ENCODE peak calls at places on chromosomes 1 and 21, in five cellular contexts. V is endothelial cell, L is transverse colon, I is breast epithelium, W is heart right ventricle. X is an unnamed sample.

GRCh38 chr1:166152977-166153376 is 13.8 kb downstream of the FAM78B start:
- DNase-seq in V (no peak), L (no peak), I (no peak), W (no peak), X (no peak)

GRCh38 chr1:22471078-22471477 is 19.4 kb downstream of the ZBTB40 start:
- DNase-seq in I (no peak), V (no peak), W (peak; percentile 33), L (no peak), X (no peak)

GRCh38 chr1:27672750-27673112 is 739 bp upstream of the IFI6 start:
- DNase-seq in I (no peak), V (no peak), W (no peak), L (no peak), X (no peak)

GRCh38 chr1:41122851-41123518 is 101.5 kb upstream of the SLFNL1 start:
- DNase-seq in L (peak; percentile 33), V (peak; percentile 24), W (no peak), I (no peak), X (no peak)

GRCh38 chr1:180551997-180552396 is 6.8 kb upstream of the OVAAL start:
- DNase-seq in V (no peak), L (no peak), I (no peak), W (no peak), X (no peak)

GRCh38 chr1:168180148-168180524 is 1.4 kb downstream of the TIPRL start:
- DNase-seq in V (no peak), I (no peak), W (no peak), L (no peak), X (no peak)

GRCh38 chr1:54391450-54392071 is 14.6 kb downstream of the SSBP3 start:
- DNase-seq in L (no peak), W (no peak), V (no peak), I (no peak), X (no peak)

GRCh38 chr1:113858982-113859381 is 12.5 kb downstream of the PTPN22 start:
- DNase-seq in I (no peak), V (no peak), L (no peak), W (no peak), X (no peak)

GRCh38 chr1:172343246-172344099 is 77.0 kb upstream of the C1orf105 start:
- DNase-seq in V (no peak), W (no peak), L (no peak), I (no peak), X (peak; percentile 50)

GRCh38 chr1:202656951-202657646 is 53.2 kb downstream of the SYT2 start:
- DNase-seq in L (no peak), W (no peak), V (peak; percentile 72), I (no peak), X (peak; percentile 22)

GRCh38 chr1:208081972-208082371 is 162.2 kb downstream of the PLXNA2 start:
- DNase-seq in L (no peak), V (no peak), W (no peak), I (no peak), X (no peak)

GRCh38 chr1:30704271-30704670 is 19.1 kb downstream of the MATN1 start:
- DNase-seq in I (no peak), W (no peak), V (no peak), L (no peak), X (no peak)

GRCh38 chr1:107936498-107937481 is 28.2 kb downstream of the VAV3 start:
- DNase-seq in I (peak; percentile 75), W (no peak), L (peak; percentile 22), V (no peak), X (peak; percentile 100)

GRCh38 chr1:8985915-8986813 is 40.1 kb downstream of the SLC2A7 start:
- DNase-seq in V (no peak), W (peak; percentile 80), L (peak; percentile 80), I (peak; percentile 92), X (peak; percentile 83)

GRCh38 chr1:113040041-113040440 is 33.0 kb upstream of the LRIG2 start:
- DNase-seq in I (no peak), W (no peak), L (no peak), V (no peak), X (no peak)

GRCh38 chr1:207878939-207879338 is 32.0 kb downstream of the CD34 start:
- DNase-seq in L (no peak), I (no peak), W (no peak), V (no peak), X (no peak)

GRCh38 chr1:76591963-76592362 is 275.3 kb upstream of the ST6GALNAC5 start:
- DNase-seq in L (no peak), W (no peak), I (no peak), V (no peak), X (no peak)

GRCh38 chr1:207140536-207140935 is 36.5 kb downstream of the C4BPA start:
- DNase-seq in V (no peak), L (no peak), I (no peak), W (no peak), X (no peak)

GRCh38 chr1:162676087-162676486 is 43.8 kb downstream of the DDR2 start:
- DNase-seq in V (no peak), I (no peak), W (no peak), L (no peak), X (no peak)

GRCh38 chr21:35648512-35648911 is 411.8 kb downstream of the SETD4 start:
- DNase-seq in W (no peak), L (no peak), I (no peak), V (no peak), X (no peak)
- TF ChIP-seq CTCF in W (no peak), L (no peak), I (no peak), V (no peak), X (no peak)

DNA sequence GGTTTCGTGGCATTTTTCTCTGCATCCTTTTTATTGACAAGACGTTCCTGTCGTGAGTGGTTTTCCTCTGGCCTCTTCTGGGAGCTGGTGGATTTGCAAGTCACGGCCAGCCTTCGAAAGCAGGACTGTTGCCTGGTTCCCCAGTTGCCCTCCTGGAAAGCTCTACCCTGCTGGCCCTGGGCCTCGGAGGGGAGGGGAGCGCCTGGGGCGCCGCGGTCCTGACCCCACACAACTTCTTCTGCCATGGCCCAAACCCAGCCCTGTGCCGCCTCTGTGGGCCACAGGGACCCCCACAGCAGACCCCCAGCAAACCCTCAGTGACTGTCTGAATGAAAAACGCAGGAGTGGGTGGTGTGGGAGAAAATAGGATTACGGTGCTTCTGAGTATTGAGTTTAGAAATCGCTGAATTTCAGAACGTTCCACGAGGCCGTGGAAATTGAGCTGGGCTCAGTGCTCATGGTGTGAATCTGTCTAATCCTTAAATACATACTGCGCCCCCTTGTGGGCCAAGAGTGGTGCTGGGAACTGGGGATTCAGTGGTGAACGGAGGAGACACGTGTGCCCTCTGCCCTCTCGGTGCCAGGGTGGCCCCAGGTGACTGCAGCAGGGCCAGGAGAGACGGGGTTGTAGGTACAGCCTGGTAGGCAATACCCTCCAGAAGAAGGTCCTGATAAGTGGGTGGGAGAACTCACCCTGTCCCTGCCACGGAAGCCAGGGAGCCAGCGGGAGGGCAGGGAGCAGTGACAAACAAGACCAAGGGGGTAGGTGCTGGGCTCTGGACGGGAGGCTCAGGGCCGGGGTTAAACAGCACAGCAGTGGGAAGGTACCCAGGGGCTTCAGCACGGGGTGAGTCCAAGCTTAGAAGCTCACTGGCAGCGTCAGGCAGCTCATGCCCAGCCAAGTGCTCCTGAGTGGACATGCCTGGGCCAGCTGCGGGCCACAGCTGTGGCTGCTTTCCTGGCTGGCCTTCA is 101.2 kb upstream of the COL6A1 start:
- DNase-seq in I (no peak), L (peak; percentile 64), V (peak; percentile 81), W (peak; percentile 65), X (no peak)
- TF ChIP-seq CTCF in I (peak; percentile 43), L (peak; percentile 58), V (peak; percentile 79), W (peak; percentile 38), X (peak; percentile 68)

DNA sequence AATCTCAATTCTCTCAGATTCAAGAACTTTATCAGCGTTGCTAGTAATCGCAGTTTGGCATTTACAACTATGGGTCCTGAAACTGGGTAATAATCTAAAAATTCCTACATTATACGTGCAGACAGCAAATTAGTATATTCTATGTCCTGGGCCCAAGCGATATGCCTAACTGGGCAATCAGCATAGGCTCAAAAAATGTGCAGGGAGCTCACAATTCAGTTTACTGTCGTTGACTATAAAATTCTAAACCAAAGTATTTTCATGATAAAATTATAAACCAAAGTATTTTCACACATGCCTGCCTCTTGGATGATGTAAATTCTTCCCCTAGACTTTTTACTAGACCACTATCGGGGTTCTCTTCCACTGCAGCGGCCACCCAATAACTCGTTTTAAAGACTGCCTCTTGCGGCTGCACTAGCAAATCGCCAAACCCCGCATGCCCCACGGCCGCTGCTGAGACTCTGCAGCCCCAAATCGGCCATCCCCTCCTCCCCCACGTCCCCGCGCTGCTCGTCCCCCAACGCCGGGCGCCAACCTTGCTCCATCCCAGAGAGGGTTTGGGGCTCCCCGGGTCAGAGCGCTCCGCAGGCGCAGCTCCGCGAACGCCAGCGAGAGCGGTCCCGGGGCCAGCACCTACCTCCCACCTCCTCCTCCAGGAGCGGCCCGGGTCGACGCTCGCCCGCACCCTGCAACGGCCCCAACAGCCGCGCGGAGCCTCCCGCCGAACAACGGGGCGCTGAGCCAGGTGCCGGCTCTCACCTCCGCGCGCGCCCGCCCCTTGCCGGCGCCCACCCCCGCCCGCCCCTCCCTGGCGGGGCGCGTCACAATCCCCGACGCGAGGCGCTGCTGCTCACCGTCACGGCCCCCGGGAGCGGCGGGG is 506 bp downstream of the SSX2IP start:
- DNase-seq in L (peak; percentile 56), W (peak; percentile 51), V (peak; percentile 56), I (peak; percentile 55), X (no peak)
- TF ChIP-seq CTCF in L (peak; percentile 13), W (no peak), V (no peak), I (peak; percentile 15), X (peak; percentile 40)

GRCh38 chr1:111346089-111346885 is 55.6 kb downstream of the CHIA start:
- DNase-seq in L (peak; percentile 86), W (peak; percentile 83), I (peak; percentile 84), V (peak; percentile 89), X (peak; percentile 61)
- TF ChIP-seq CTCF in L (no peak), W (no peak), I (peak; percentile 7), V (no peak), X (no peak)

DNA sequence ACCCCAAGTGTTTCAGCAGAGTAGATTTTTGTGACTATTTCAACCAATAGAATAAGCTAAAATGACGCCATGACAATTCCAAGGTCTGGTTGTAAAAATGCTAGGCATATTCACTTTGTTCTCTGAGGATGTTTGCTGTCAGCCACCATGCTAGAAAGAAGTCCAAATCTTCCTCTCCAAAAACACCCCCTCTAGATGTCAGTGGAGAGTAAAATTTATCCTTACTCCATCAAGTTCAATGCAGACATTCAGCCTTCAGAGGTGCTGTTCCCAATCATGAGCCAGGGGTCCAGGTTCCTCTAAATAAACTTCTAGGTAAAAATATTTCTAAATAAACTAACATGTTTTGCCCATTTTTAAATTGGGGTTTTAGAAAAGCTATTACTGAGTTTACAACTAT is 395.4 kb upstream of the ADAMTS5 start:
- DNase-seq in W (no peak), V (no peak), L (no peak), I (no peak), X (no peak)
- TF ChIP-seq CTCF in W (peak; percentile 17), V (no peak), L (peak; percentile 9), I (no peak), X (no peak)

GRCh38 chr1:3417082-3417728 is 37.3 kb upstream of the ARHGEF16 start:
- DNase-seq in W (no peak), L (no peak), V (no peak), I (no peak), X (no peak)
- TF ChIP-seq CTCF in W (no peak), L (no peak), V (peak; percentile 90), I (no peak), X (peak; percentile 64)